ENCODE peak calls at places on chromosomes 2 and 18, in seven cellular contexts. One of them, this sample, is unnamed.

GRCh38 chr18:32478317-32478716 is 7.6 kb upstream of the GAREM1 start:
- DNase-seq in mesothelial cell of epicardium: no peak
- DNase-seq in iPS-NIHi11: no peak
- DNase-seq in choroid plexus epithelial cell: peak
- DNase-seq in amniotic stem cell: no peak
- DNase-seq in foreskin fibroblast: no peak
- DNase-seq in activated CD4-positive, alpha-beta T cell treated with anti-CD3 and anti-CD28 coated beads, Interleukin-2, amount 50 U/mL, for 4 hours: no peak
- DNase-seq in this sample: no peak

GRCh38 chr18:24928479-24928878 is 423.5 kb downstream of the ZNF521 start:
- DNase-seq in activated CD4-positive, alpha-beta T cell treated with anti-CD3 and anti-CD28 coated beads, Interleukin-2, amount 50 U/mL, for 4 hours: no peak
- DNase-seq in foreskin fibroblast: no peak
- DNase-seq in choroid plexus epithelial cell: no peak
- DNase-seq in amniotic stem cell: no peak
- DNase-seq in mesothelial cell of epicardium: no peak
- DNase-seq in iPS-NIHi11: no peak
- DNase-seq in this sample: no peak

GRCh38 chr2:45707661-45708060 is 56.2 kb downstream of the PRKCE start:
- DNase-seq in iPS-NIHi11: no peak
- DNase-seq in amniotic stem cell: no peak
- DNase-seq in mesothelial cell of epicardium: no peak
- DNase-seq in activated CD4-positive, alpha-beta T cell treated with anti-CD3 and anti-CD28 coated beads, Interleukin-2, amount 50 U/mL, for 4 hours: no peak
- DNase-seq in choroid plexus epithelial cell: no peak
- DNase-seq in foreskin fibroblast: no peak
- DNase-seq in this sample: no peak

GRCh38 chr2:201909348-201909747 is 103.0 kb downstream of the CDK15 start:
- DNase-seq in choroid plexus epithelial cell: peak
- DNase-seq in foreskin fibroblast: peak
- DNase-seq in amniotic stem cell: peak
- DNase-seq in activated CD4-positive, alpha-beta T cell treated with anti-CD3 and anti-CD28 coated beads, Interleukin-2, amount 50 U/mL, for 4 hours: no peak
- DNase-seq in iPS-NIHi11: no peak
- DNase-seq in mesothelial cell of epicardium: no peak
- DNase-seq in this sample: peak

GRCh38 chr2:237244976-237245646 is 159.4 kb downstream of the COPS8 start:
- DNase-seq in choroid plexus epithelial cell: peak
- DNase-seq in activated CD4-positive, alpha-beta T cell treated with anti-CD3 and anti-CD28 coated beads, Interleukin-2, amount 50 U/mL, for 4 hours: no peak
- DNase-seq in foreskin fibroblast: peak
- DNase-seq in mesothelial cell of epicardium: no peak
- DNase-seq in iPS-NIHi11: no peak
- DNase-seq in amniotic stem cell: no peak
- DNase-seq in this sample: peak

GRCh38 chr2:36480028-36480427 is 117.9 kb downstream of the FEZ2 start:
- DNase-seq in activated CD4-positive, alpha-beta T cell treated with anti-CD3 and anti-CD28 coated beads, Interleukin-2, amount 50 U/mL, for 4 hours: no peak
- DNase-seq in foreskin fibroblast: no peak
- DNase-seq in mesothelial cell of epicardium: no peak
- DNase-seq in iPS-NIHi11: no peak
- DNase-seq in choroid plexus epithelial cell: no peak
- DNase-seq in amniotic stem cell: no peak
- DNase-seq in this sample: no peak

GRCh38 chr2:218406949-218407703 is 7.5 kb downstream of the CTDSP1 start:
- DNase-seq in iPS-NIHi11: no peak
- DNase-seq in mesothelial cell of epicardium: no peak
- DNase-seq in amniotic stem cell: no peak
- DNase-seq in activated CD4-positive, alpha-beta T cell treated with anti-CD3 and anti-CD28 coated beads, Interleukin-2, amount 50 U/mL, for 4 hours: peak
- DNase-seq in choroid plexus epithelial cell: peak
- DNase-seq in foreskin fibroblast: peak
- DNase-seq in this sample: peak

GRCh38 chr2:145546091-145546490 is 1026.2 kb upstream of the ZEB2 start:
- DNase-seq in choroid plexus epithelial cell: peak
- DNase-seq in amniotic stem cell: no peak
- DNase-seq in foreskin fibroblast: peak
- DNase-seq in activated CD4-positive, alpha-beta T cell treated with anti-CD3 and anti-CD28 coated beads, Interleukin-2, amount 50 U/mL, for 4 hours: no peak
- DNase-seq in mesothelial cell of epicardium: no peak
- DNase-seq in iPS-NIHi11: no peak
- DNase-seq in this sample: no peak

GRCh38 chr2:137845422-137845821 is 118.9 kb upstream of the HNMT start:
- DNase-seq in foreskin fibroblast: no peak
- DNase-seq in iPS-NIHi11: no peak
- DNase-seq in mesothelial cell of epicardium: no peak
- DNase-seq in amniotic stem cell: no peak
- DNase-seq in choroid plexus epithelial cell: no peak
- DNase-seq in activated CD4-positive, alpha-beta T cell treated with anti-CD3 and anti-CD28 coated beads, Interleukin-2, amount 50 U/mL, for 4 hours: no peak
- DNase-seq in this sample: no peak

GRCh38 chr2:164824865-164825264 is 16.8 kb downstream of the COBLL1 start:
- DNase-seq in activated CD4-positive, alpha-beta T cell treated with anti-CD3 and anti-CD28 coated beads, Interleukin-2, amount 50 U/mL, for 4 hours: no peak
- DNase-seq in foreskin fibroblast: peak
- DNase-seq in mesothelial cell of epicardium: no peak
- DNase-seq in iPS-NIHi11: no peak
- DNase-seq in amniotic stem cell: no peak
- DNase-seq in choroid plexus epithelial cell: no peak
- DNase-seq in this sample: peak

GRCh38 chr2:72920317-72921087 is 3.2 kb downstream of the EMX1 start:
- DNase-seq in amniotic stem cell: no peak
- DNase-seq in foreskin fibroblast: peak
- DNase-seq in iPS-NIHi11: peak
- DNase-seq in activated CD4-positive, alpha-beta T cell treated with anti-CD3 and anti-CD28 coated beads, Interleukin-2, amount 50 U/mL, for 4 hours: no peak
- DNase-seq in mesothelial cell of epicardium: no peak
- DNase-seq in choroid plexus epithelial cell: peak
- DNase-seq in this sample: no peak

GRCh38 chr2:220192994-220193753 is 565.7 kb downstream of the SLC4A3 start:
- DNase-seq in mesothelial cell of epicardium: no peak
- DNase-seq in amniotic stem cell: no peak
- DNase-seq in iPS-NIHi11: no peak
- DNase-seq in foreskin fibroblast: peak
- DNase-seq in choroid plexus epithelial cell: peak
- DNase-seq in activated CD4-positive, alpha-beta T cell treated with anti-CD3 and anti-CD28 coated beads, Interleukin-2, amount 50 U/mL, for 4 hours: no peak
- DNase-seq in this sample: peak

GRCh38 chr2:29066989-29067605 is 7.2 kb downstream of the PCARE start:
- DNase-seq in choroid plexus epithelial cell: no peak
- DNase-seq in iPS-NIHi11: no peak
- DNase-seq in mesothelial cell of epicardium: no peak
- DNase-seq in amniotic stem cell: no peak
- DNase-seq in activated CD4-positive, alpha-beta T cell treated with anti-CD3 and anti-CD28 coated beads, Interleukin-2, amount 50 U/mL, for 4 hours: no peak
- DNase-seq in foreskin fibroblast: no peak
- DNase-seq in this sample: peak

GRCh38 chr2:170361359-170361936 is 183.5 kb downstream of the MYO3B start:
- DNase-seq in activated CD4-positive, alpha-beta T cell treated with anti-CD3 and anti-CD28 coated beads, Interleukin-2, amount 50 U/mL, for 4 hours: peak
- DNase-seq in amniotic stem cell: no peak
- DNase-seq in choroid plexus epithelial cell: peak
- DNase-seq in foreskin fibroblast: peak
- DNase-seq in mesothelial cell of epicardium: no peak
- DNase-seq in iPS-NIHi11: peak
- DNase-seq in this sample: peak

GRCh38 chr2:148244593-148245292 is 223.9 kb downstream of the MBD5 start:
- DNase-seq in choroid plexus epithelial cell: peak
- DNase-seq in foreskin fibroblast: peak
- DNase-seq in amniotic stem cell: peak
- DNase-seq in iPS-NIHi11: no peak
- DNase-seq in activated CD4-positive, alpha-beta T cell treated with anti-CD3 and anti-CD28 coated beads, Interleukin-2, amount 50 U/mL, for 4 hours: no peak
- DNase-seq in mesothelial cell of epicardium: no peak
- DNase-seq in this sample: peak

GRCh38 chr18:26301681-26302080 is 75.4 kb downstream of the TAF4B start:
- DNase-seq in iPS-NIHi11: no peak
- DNase-seq in mesothelial cell of epicardium: no peak
- DNase-seq in choroid plexus epithelial cell: peak
- DNase-seq in foreskin fibroblast: peak
- DNase-seq in activated CD4-positive, alpha-beta T cell treated with anti-CD3 and anti-CD28 coated beads, Interleukin-2, amount 50 U/mL, for 4 hours: no peak
- DNase-seq in amniotic stem cell: no peak
- DNase-seq in this sample: peak

GRCh38 chr2:225010804-225011203 is 31.5 kb downstream of the DOCK10 start:
- DNase-seq in activated CD4-positive, alpha-beta T cell treated with anti-CD3 and anti-CD28 coated beads, Interleukin-2, amount 50 U/mL, for 4 hours: no peak
- DNase-seq in mesothelial cell of epicardium: no peak
- DNase-seq in foreskin fibroblast: peak
- DNase-seq in iPS-NIHi11: no peak
- DNase-seq in amniotic stem cell: peak
- DNase-seq in choroid plexus epithelial cell: peak
- DNase-seq in this sample: peak

GRCh38 chr18:27585602-27586173 is 400.6 kb upstream of the CHST9 start:
- DNase-seq in amniotic stem cell: no peak
- DNase-seq in mesothelial cell of epicardium: no peak
- DNase-seq in choroid plexus epithelial cell: no peak
- DNase-seq in foreskin fibroblast: no peak
- DNase-seq in iPS-NIHi11: no peak
- DNase-seq in activated CD4-positive, alpha-beta T cell treated with anti-CD3 and anti-CD28 coated beads, Interleukin-2, amount 50 U/mL, for 4 hours: no peak
- DNase-seq in this sample: no peak

GRCh38 chr2:45585267-45585861 is 25.7 kb downstream of the SRBD1 start:
- DNase-seq in mesothelial cell of epicardium: no peak
- DNase-seq in iPS-NIHi11: peak
- DNase-seq in amniotic stem cell: peak
- DNase-seq in choroid plexus epithelial cell: peak
- DNase-seq in activated CD4-positive, alpha-beta T cell treated with anti-CD3 and anti-CD28 coated beads, Interleukin-2, amount 50 U/mL, for 4 hours: no peak
- DNase-seq in foreskin fibroblast: peak
- DNase-seq in this sample: peak

GRCh38 chr18:32907656-32908441 is 135.0 kb upstream of the KLHL14 start:
- DNase-seq in choroid plexus epithelial cell: no peak
- DNase-seq in foreskin fibroblast: no peak
- DNase-seq in amniotic stem cell: no peak
- DNase-seq in activated CD4-positive, alpha-beta T cell treated with anti-CD3 and anti-CD28 coated beads, Interleukin-2, amount 50 U/mL, for 4 hours: no peak
- DNase-seq in iPS-NIHi11: no peak
- DNase-seq in mesothelial cell of epicardium: no peak
- DNase-seq in this sample: no peak

GRCh38 chr2:27041708-27042107 is 8.9 kb downstream of the TMEM214 start:
- DNase-seq in iPS-NIHi11: no peak
- DNase-seq in activated CD4-positive, alpha-beta T cell treated with anti-CD3 and anti-CD28 coated beads, Interleukin-2, amount 50 U/mL, for 4 hours: no peak
- DNase-seq in mesothelial cell of epicardium: no peak
- DNase-seq in choroid plexus epithelial cell: no peak
- DNase-seq in amniotic stem cell: no peak
- DNase-seq in foreskin fibroblast: no peak
- DNase-seq in this sample: no peak

GRCh38 chr2:105421053-105421452 is 22.2 kb upstream of the FHL2 start:
- DNase-seq in activated CD4-positive, alpha-beta T cell treated with anti-CD3 and anti-CD28 coated beads, Interleukin-2, amount 50 U/mL, for 4 hours: no peak
- DNase-seq in iPS-NIHi11: no peak
- DNase-seq in mesothelial cell of epicardium: no peak
- DNase-seq in foreskin fibroblast: no peak
- DNase-seq in choroid plexus epithelial cell: no peak
- DNase-seq in amniotic stem cell: no peak
- DNase-seq in this sample: no peak

GRCh38 chr2:20108655-20109396 is 57.4 kb upstream of the LAPTM4A start:
- DNase-seq in iPS-NIHi11: no peak
- DNase-seq in foreskin fibroblast: peak
- DNase-seq in activated CD4-positive, alpha-beta T cell treated with anti-CD3 and anti-CD28 coated beads, Interleukin-2, amount 50 U/mL, for 4 hours: no peak
- DNase-seq in mesothelial cell of epicardium: no peak
- DNase-seq in choroid plexus epithelial cell: peak
- DNase-seq in amniotic stem cell: no peak
- DNase-seq in this sample: peak

GRCh38 chr2:20641123-20641985 is 9.5 kb downstream of the HS1BP3 start:
- DNase-seq in activated CD4-positive, alpha-beta T cell treated with anti-CD3 and anti-CD28 coated beads, Interleukin-2, amount 50 U/mL, for 4 hours: no peak
- DNase-seq in mesothelial cell of epicardium: no peak
- DNase-seq in iPS-NIHi11: no peak
- DNase-seq in foreskin fibroblast: peak
- DNase-seq in amniotic stem cell: no peak
- DNase-seq in choroid plexus epithelial cell: peak
- DNase-seq in this sample: peak

GRCh38 chr2:239368321-239368720 is 32.5 kb downstream of the HDAC4 start:
- DNase-seq in foreskin fibroblast: no peak
- DNase-seq in iPS-NIHi11: no peak
- DNase-seq in choroid plexus epithelial cell: no peak
- DNase-seq in amniotic stem cell: no peak
- DNase-seq in mesothelial cell of epicardium: no peak
- DNase-seq in activated CD4-positive, alpha-beta T cell treated with anti-CD3 and anti-CD28 coated beads, Interleukin-2, amount 50 U/mL, for 4 hours: no peak
- DNase-seq in this sample: no peak

GRCh38 chr2:95328386-95329125 is 31.4 kb downstream of the KCNIP3 start:
- DNase-seq in iPS-NIHi11: no peak
- DNase-seq in mesothelial cell of epicardium: no peak
- DNase-seq in foreskin fibroblast: peak
- DNase-seq in choroid plexus epithelial cell: peak
- DNase-seq in amniotic stem cell: no peak
- DNase-seq in activated CD4-positive, alpha-beta T cell treated with anti-CD3 and anti-CD28 coated beads, Interleukin-2, amount 50 U/mL, for 4 hours: no peak
- DNase-seq in this sample: no peak

GRCh38 chr18:23828426-23828825 is 139.2 kb downstream of the LAMA3 start:
- DNase-seq in iPS-NIHi11: no peak
- DNase-seq in mesothelial cell of epicardium: no peak
- DNase-seq in choroid plexus epithelial cell: peak
- DNase-seq in amniotic stem cell: no peak
- DNase-seq in foreskin fibroblast: peak
- DNase-seq in activated CD4-positive, alpha-beta T cell treated with anti-CD3 and anti-CD28 coated beads, Interleukin-2, amount 50 U/mL, for 4 hours: peak
- DNase-seq in this sample: peak

GRCh38 chr2:150165988-150166965 is 321.2 kb downstream of the RND3 start:
- DNase-seq in amniotic stem cell: no peak
- DNase-seq in iPS-NIHi11: no peak
- DNase-seq in foreskin fibroblast: peak
- DNase-seq in mesothelial cell of epicardium: no peak
- DNase-seq in activated CD4-positive, alpha-beta T cell treated with anti-CD3 and anti-CD28 coated beads, Interleukin-2, amount 50 U/mL, for 4 hours: no peak
- DNase-seq in choroid plexus epithelial cell: no peak
- DNase-seq in this sample: no peak

GRCh38 chr2:28009732-28010131 is 119.2 kb downstream of the BABAM2 start:
- DNase-seq in amniotic stem cell: no peak
- DNase-seq in choroid plexus epithelial cell: peak
- DNase-seq in iPS-NIHi11: no peak
- DNase-seq in activated CD4-positive, alpha-beta T cell treated with anti-CD3 and anti-CD28 coated beads, Interleukin-2, amount 50 U/mL, for 4 hours: no peak
- DNase-seq in mesothelial cell of epicardium: no peak
- DNase-seq in foreskin fibroblast: peak
- DNase-seq in this sample: no peak

GRCh38 chr2:111918383-111918806 is 20.0 kb downstream of the MERTK start:
- DNase-seq in mesothelial cell of epicardium: peak
- DNase-seq in choroid plexus epithelial cell: peak
- DNase-seq in activated CD4-positive, alpha-beta T cell treated with anti-CD3 and anti-CD28 coated beads, Interleukin-2, amount 50 U/mL, for 4 hours: no peak
- DNase-seq in foreskin fibroblast: peak
- DNase-seq in amniotic stem cell: peak
- DNase-seq in iPS-NIHi11: no peak
- DNase-seq in this sample: no peak

GRCh38 chr2:20525041-20526035 is 78.5 kb downstream of the RHOB start:
- DNase-seq in foreskin fibroblast: peak
- DNase-seq in iPS-NIHi11: no peak
- DNase-seq in amniotic stem cell: no peak
- DNase-seq in choroid plexus epithelial cell: peak
- DNase-seq in activated CD4-positive, alpha-beta T cell treated with anti-CD3 and anti-CD28 coated beads, Interleukin-2, amount 50 U/mL, for 4 hours: no peak
- DNase-seq in mesothelial cell of epicardium: no peak
- DNase-seq in this sample: no peak